ENCODE peak calls at places on chromosome 1, in four cellular contexts. Q is ovary; C is AG08395; Z is stimulated activated CD4-positive, alpha-beta T cell treated with anti-CD3 and anti-CD28 coated beads, Interleukin-15, amount 100 ng/mL, for 1 hour. D is an unnamed sample.

GRCh38 chr1:209965996-209966395 is 28.0 kb downstream of the SYT14 start:
- DNase-seq in Z (no peak), Q (no peak), C (no peak), D (no peak)

GRCh38 chr1:89957063-89957462 is 37.8 kb upstream of the ZNF326 start:
- DNase-seq in C (no peak), Z (no peak), Q (no peak), D (peak)

GRCh38 chr1:207830788-207831187 is 78.9 kb downstream of the CD46 start:
- DNase-seq in Q (no peak), C (no peak), Z (no peak), D (no peak)

GRCh38 chr1:2216767-2217058 is 11.4 kb upstream of the SKI start:
- DNase-seq in Z (no peak), Q (peak), C (no peak), D (no peak)

GRCh38 chr1:154320882-154321608 is at the start of gene AQP10:
- DNase-seq in C (no peak), Q (no peak), Z (no peak), D (no peak)

GRCh38 chr1:2279882-2280281 is 51.8 kb downstream of the SKI start:
- DNase-seq in Z (no peak), C (no peak), Q (no peak), D (no peak)

GRCh38 chr1:93489756-93490155 is 41.8 kb downstream of the FNBP1L start:
- DNase-seq in C (peak), Z (no peak), Q (no peak), D (no peak)

GRCh38 chr1:907611-908451 is 15.9 kb upstream of the SAMD11 start:
- DNase-seq in C (no peak), Q (no peak), Z (no peak), D (peak)